ENCODE peak calls at places on chromosome X, in seven cellular contexts. F, I, W, R, H, Q and S are unnamed samples.

GRCh38 chrX:20499763-20500162 is 233.1 kb upstream of the RPS6KA3 start:
- DNase-seq in F (no peak), I (no peak), W (no peak), R (no peak), H (no peak), Q (no peak), S (no peak)

GRCh38 chrX:41695464-41695863 is 6.7 kb downstream of the GPR34 start:
- DNase-seq in F (no peak), I (no peak), W (no peak), R (no peak), H (no peak), Q (no peak), S (no peak)

GRCh38 chrX:153225438-153226098 is 46.5 kb downstream of the MAGEA1 start:
- DNase-seq in F (no peak), I (no peak), W (no peak), R (no peak), H (no peak), Q (no peak), S (no peak)

GRCh38 chrX:86171366-86171765 is 23.1 kb downstream of the DACH2 start:
- DNase-seq in F (no peak), I (no peak), W (peak; percentile 4), R (no peak), H (peak; percentile 28), Q (no peak), S (no peak)

GRCh38 chrX:66021758-66022741 is 17.8 kb downstream of the VSIG4 start:
- DNase-seq in F (no peak), I (no peak), W (no peak), R (no peak), H (no peak), Q (peak; percentile 21), S (no peak)

GRCh38 chrX:51742586-51742985 is 656 bp upstream of the GSPT2 start:
- DNase-seq in F (no peak), I (no peak), W (peak; percentile 2), R (no peak), H (no peak), Q (no peak), S (no peak)

GRCh38 chrX:107323786-107324492 is 117.5 kb downstream of the DNAAF6 start:
- DNase-seq in F (no peak), I (no peak), W (peak; percentile 16), R (no peak), H (no peak), Q (peak; percentile 77), S (no peak)

GRCh38 chrX:1564750-1565683 is 26.4 kb upstream of the AKAP17A start:
- DNase-seq in F (no peak), I (no peak), W (no peak), R (no peak), H (peak; percentile 7), Q (no peak), S (no peak)

GRCh38 chrX:130884627-130885026 is 18.4 kb downstream of the ENOX2 start:
- DNase-seq in F (no peak), I (no peak), W (no peak), R (no peak), H (no peak), Q (no peak), S (no peak)

GRCh38 chrX:44785652-44786051 is 58.2 kb upstream of the DUSP21 start:
- DNase-seq in F (no peak), I (no peak), W (no peak), R (no peak), H (peak; percentile 92), Q (no peak), S (no peak)

GRCh38 chrX:7170903-7171302 is 22.9 kb upstream of the PUDP start:
- DNase-seq in F (no peak), I (peak; percentile 1), W (peak; percentile 28), R (no peak), H (peak; percentile 43), Q (no peak), S (no peak)

GRCh38 chrX:17375631-17376380 is 806 bp downstream of the NHS start:
- DNase-seq in F (no peak), I (no peak), W (peak; percentile 64), R (peak; percentile 62), H (peak; percentile 43), Q (peak; percentile 51), S (peak; percentile 30)

GRCh38 chrX:17374619-17375360 is at the start of gene NHS:
- DNase-seq in F (no peak), I (no peak), W (peak; percentile 88), R (peak; percentile 61), H (peak; percentile 83), Q (peak; percentile 60), S (peak; percentile 57)

GRCh38 chrX:17375361-17375630 is 296 bp downstream of the NHS start:
- DNase-seq in F (no peak), I (no peak), W (no peak), R (no peak), H (no peak), Q (no peak), S (no peak)

GRCh38 chrX:17372052-17372451 is 2.9 kb upstream of the NHS start:
- DNase-seq in F (no peak), I (no peak), W (no peak), R (no peak), H (no peak), Q (no peak), S (no peak)

GRCh38 chrX:17373337-17373736 is 1.7 kb upstream of the NHS start:
- DNase-seq in F (no peak), I (no peak), W (no peak), R (no peak), H (no peak), Q (no peak), S (no peak)
- H3K27me3 ChIP-seq in F (peaks cover 19% of the 10 kb centered on the region), I (no peaks in the 10 kb centered on the region), W (peaks cover 4% of the 10 kb centered on the region), R (peaks cover 45% of the 10 kb centered on the region), H (no peaks in the 10 kb centered on the region), Q (no peaks in the 10 kb centered on the region), S (no peaks in the 10 kb centered on the region)

GRCh38 chrX:52983526-52983925 is 25.2 kb upstream of the FAM156A start:
- DNase-seq in F (no peak), I (no peak), W (no peak), R (no peak), H (no peak), Q (no peak), S (no peak)
- H3K27ac ChIP-seq in F (no peak overlapping the region), I (no peak overlapping the region), W (no peak overlapping the region), R (peak overlapping the region; percentile 48), H (no peak overlapping the region), Q (no peak overlapping the region), S (no peak overlapping the region)

GRCh38 chrX:24229967-24230366 is 80.4 kb downstream of the ZFX start:
- DNase-seq in F (no peak), I (no peak), W (no peak), R (no peak), H (no peak), Q (no peak), S (no peak)

GRCh38 chrX:24229400-24229879 is 79.9 kb downstream of the ZFX start:
- DNase-seq in F (no peak), I (no peak), W (no peak), R (no peak), H (no peak), Q (no peak), S (no peak)

GRCh38 chrX:24231169-24231568 is 81.6 kb downstream of the ZFX start:
- DNase-seq in F (no peak), I (no peak), W (no peak), R (no peak), H (peak; percentile 63), Q (no peak), S (no peak)

GRCh38 chrX:24228596-24228995 is 79.1 kb downstream of the ZFX start:
- DNase-seq in F (no peak), I (no peak), W (no peak), R (no peak), H (no peak), Q (no peak), S (no peak)

GRCh38 chrX:24231780-24232179 is 82.1 kb downstream of the SUPT20HL2 start:
- DNase-seq in F (no peak), I (no peak), W (no peak), R (no peak), H (no peak), Q (no peak), S (no peak)
- H3K27me3 ChIP-seq in F (no peaks in the 10 kb centered on the region), I (no peaks in the 10 kb centered on the region), W (no peaks in the 10 kb centered on the region), R (no peaks in the 10 kb centered on the region), H (no peaks in the 10 kb centered on the region), Q (no peaks in the 10 kb centered on the region), S (no peaks in the 10 kb centered on the region)

GRCh38 chrX:67607436-67607835 is 63.6 kb downstream of the AR start:
- DNase-seq in F (no peak), I (no peak), W (no peak), R (no peak), H (no peak), Q (no peak), S (no peak)

GRCh38 chrX:67599532-67599931 is 55.7 kb downstream of the AR start:
- DNase-seq in F (no peak), I (no peak), W (no peak), R (no peak), H (no peak), Q (no peak), S (no peak)

GRCh38 chrX:67604979-67605703 is 61.3 kb downstream of the AR start:
- DNase-seq in F (no peak), I (no peak), W (no peak), R (no peak), H (no peak), Q (no peak), S (no peak)

GRCh38 chrX:67596839-67597790 is 53.3 kb downstream of the AR start:
- DNase-seq in F (no peak), I (no peak), W (no peak), R (no peak), H (no peak), Q (no peak), S (no peak)

GRCh38 chrX:67601771-67602170 is 58.0 kb downstream of the AR start:
- DNase-seq in F (no peak), I (no peak), W (no peak), R (no peak), H (no peak), Q (no peak), S (no peak)
- H3K27ac ChIP-seq in F (no peak overlapping the region), I (no peak overlapping the region), W (no peak overlapping the region), R (no peak overlapping the region), H (no peak overlapping the region), Q (no peak overlapping the region), S (no peak overlapping the region)

GRCh38 chrX:53320543-53321215 is 39.3 kb upstream of the IQSEC2 start:
- DNase-seq in F (no peak), I (peak; percentile 2), W (peak; percentile 58), R (peak; percentile 76), H (no peak), Q (peak; percentile 76), S (no peak)
- H3K27me3 ChIP-seq in F (peaks cover 87% of the 10 kb centered on the region), I (peaks cover 17% of the 10 kb centered on the region), W (peaks cover 41% of the 10 kb centered on the region), R (peaks cover 43% of the 10 kb centered on the region), H (peaks cover 17% of the 10 kb centered on the region), Q (no peaks in the 10 kb centered on the region), S (no peaks in the 10 kb centered on the region)